ENCODE peak calls at places on chromosomes 3 and 15, in six cellular contexts. One of them, this sample, is unnamed.

GRCh38 chr15:59696332-59696731 is 7.2 kb upstream of the BNIP2 start:
- DNase-seq in ovary: no peak
- DNase-seq in iPS DF 6.9: no peak
- DNase-seq in heart left ventricle: no peak
- DNase-seq in CD4-positive, alpha-beta memory T cell: no peak
- DNase-seq in adrenal gland: no peak
- DNase-seq in this sample: no peak

GRCh38 chr3:12764171-12764776 is 5.2 kb upstream of the TMEM40 start:
- DNase-seq in ovary: no peak
- DNase-seq in iPS DF 6.9: no peak
- DNase-seq in heart left ventricle: no peak
- DNase-seq in CD4-positive, alpha-beta memory T cell: no peak
- DNase-seq in adrenal gland: no peak
- DNase-seq in this sample: no peak

GRCh38 chr15:39874890-39875549 is 45.0 kb downstream of the GPR176 start:
- DNase-seq in ovary: no peak
- DNase-seq in iPS DF 6.9: no peak
- DNase-seq in heart left ventricle: no peak
- DNase-seq in CD4-positive, alpha-beta memory T cell: no peak
- DNase-seq in adrenal gland: peak; percentile 51
- DNase-seq in this sample: peak; percentile 55

GRCh38 chr3:59426851-59427565 is 377.2 kb upstream of the CFAP20DC start:
- DNase-seq in ovary: no peak
- DNase-seq in iPS DF 6.9: no peak
- DNase-seq in heart left ventricle: no peak
- DNase-seq in CD4-positive, alpha-beta memory T cell: no peak
- DNase-seq in adrenal gland: no peak
- DNase-seq in this sample: no peak

GRCh38 chr3:109731639-109732473 is 394.5 kb upstream of the DPPA4 start:
- DNase-seq in ovary: peak; percentile 21
- DNase-seq in iPS DF 6.9: peak; percentile 16
- DNase-seq in heart left ventricle: peak; percentile 20
- DNase-seq in CD4-positive, alpha-beta memory T cell: peak; percentile 66
- DNase-seq in adrenal gland: peak; percentile 62
- DNase-seq in this sample: peak; percentile 63

GRCh38 chr3:18189651-18190050 is 235.5 kb downstream of the SATB1 start:
- DNase-seq in ovary: no peak
- DNase-seq in iPS DF 6.9: no peak
- DNase-seq in heart left ventricle: no peak
- DNase-seq in CD4-positive, alpha-beta memory T cell: no peak
- DNase-seq in adrenal gland: no peak
- DNase-seq in this sample: peak; percentile 34

GRCh38 chr3:126005951-126006350 is 37.0 kb downstream of the ROPN1B start:
- DNase-seq in ovary: no peak
- DNase-seq in iPS DF 6.9: no peak
- DNase-seq in heart left ventricle: no peak
- DNase-seq in CD4-positive, alpha-beta memory T cell: no peak
- DNase-seq in adrenal gland: no peak
- DNase-seq in this sample: no peak

GRCh38 chr3:158458464-158458863 is 112.5 kb upstream of the MLF1 start:
- DNase-seq in ovary: no peak
- DNase-seq in iPS DF 6.9: no peak
- DNase-seq in heart left ventricle: no peak
- DNase-seq in CD4-positive, alpha-beta memory T cell: no peak
- DNase-seq in adrenal gland: no peak
- DNase-seq in this sample: no peak

GRCh38 chr3:52355526-52355925 is 39.4 kb downstream of the DNAH1 start:
- DNase-seq in ovary: no peak
- DNase-seq in iPS DF 6.9: no peak
- DNase-seq in heart left ventricle: no peak
- DNase-seq in CD4-positive, alpha-beta memory T cell: no peak
- DNase-seq in adrenal gland: no peak
- DNase-seq in this sample: no peak

GRCh38 chr3:114308830-114309229 is 15.0 kb downstream of the TIGIT start:
- DNase-seq in ovary: no peak
- DNase-seq in iPS DF 6.9: no peak
- DNase-seq in heart left ventricle: no peak
- DNase-seq in CD4-positive, alpha-beta memory T cell: peak; percentile 73
- DNase-seq in adrenal gland: no peak
- DNase-seq in this sample: no peak

GRCh38 chr3:51686512-51687215 is 15.6 kb downstream of the TEX264 start:
- DNase-seq in ovary: no peak
- DNase-seq in iPS DF 6.9: no peak
- DNase-seq in heart left ventricle: peak; percentile 83
- DNase-seq in CD4-positive, alpha-beta memory T cell: peak; percentile 90
- DNase-seq in adrenal gland: peak; percentile 56
- DNase-seq in this sample: peak; percentile 87

GRCh38 chr15:51621155-51621554 is 1.4 kb downstream of the DMXL2 start:
- DNase-seq in ovary: no peak
- DNase-seq in iPS DF 6.9: no peak
- DNase-seq in heart left ventricle: no peak
- DNase-seq in CD4-positive, alpha-beta memory T cell: no peak
- DNase-seq in adrenal gland: no peak
- DNase-seq in this sample: no peak

GRCh38 chr3:100164730-100165129 is 50.4 kb upstream of the FILIP1L start:
- DNase-seq in ovary: no peak
- DNase-seq in iPS DF 6.9: no peak
- DNase-seq in heart left ventricle: no peak
- DNase-seq in CD4-positive, alpha-beta memory T cell: no peak
- DNase-seq in adrenal gland: no peak
- DNase-seq in this sample: no peak

GRCh38 chr3:60094392-60094947 is 1044.6 kb upstream of the CFAP20DC start:
- DNase-seq in ovary: no peak
- DNase-seq in iPS DF 6.9: no peak
- DNase-seq in heart left ventricle: no peak
- DNase-seq in CD4-positive, alpha-beta memory T cell: no peak
- DNase-seq in adrenal gland: no peak
- DNase-seq in this sample: no peak

GRCh38 chr15:49696441-49696840 is 75.6 kb downstream of the DTWD1 start:
- DNase-seq in ovary: no peak
- DNase-seq in iPS DF 6.9: no peak
- DNase-seq in heart left ventricle: no peak
- DNase-seq in CD4-positive, alpha-beta memory T cell: no peak
- DNase-seq in adrenal gland: no peak
- DNase-seq in this sample: no peak

GRCh38 chr3:153767601-153768558 is 353.3 kb upstream of the ARHGEF26 start:
- DNase-seq in ovary: no peak
- DNase-seq in iPS DF 6.9: no peak
- DNase-seq in heart left ventricle: no peak
- DNase-seq in CD4-positive, alpha-beta memory T cell: no peak
- DNase-seq in adrenal gland: no peak
- DNase-seq in this sample: no peak

GRCh38 chr15:32715276-32715675 is 2.5 kb upstream of the GREM1 start:
- DNase-seq in ovary: no peak
- DNase-seq in iPS DF 6.9: no peak
- DNase-seq in heart left ventricle: no peak
- DNase-seq in CD4-positive, alpha-beta memory T cell: no peak
- DNase-seq in adrenal gland: no peak
- DNase-seq in this sample: no peak

GRCh38 chr3:158563076-158563475 is 7.9 kb upstream of the MLF1 start:
- DNase-seq in ovary: no peak
- DNase-seq in iPS DF 6.9: no peak
- DNase-seq in heart left ventricle: no peak
- DNase-seq in CD4-positive, alpha-beta memory T cell: no peak
- DNase-seq in adrenal gland: no peak
- DNase-seq in this sample: no peak

GRCh38 chr3:146594843-146595482 is 10.2 kb downstream of the PLSCR5 start:
- DNase-seq in ovary: no peak
- DNase-seq in iPS DF 6.9: no peak
- DNase-seq in heart left ventricle: no peak
- DNase-seq in CD4-positive, alpha-beta memory T cell: peak; percentile 2
- DNase-seq in adrenal gland: no peak
- DNase-seq in this sample: no peak

GRCh38 chr3:53046171-53047170 is 598 bp upstream of the SFMBT1 start:
- DNase-seq in ovary: peak; percentile 51
- DNase-seq in iPS DF 6.9: no peak
- DNase-seq in heart left ventricle: peak; percentile 43
- DNase-seq in CD4-positive, alpha-beta memory T cell: peak; percentile 68
- DNase-seq in adrenal gland: peak; percentile 42
- DNase-seq in this sample: no peak

GRCh38 chr3:126571078-126571477 is 12.3 kb upstream of the C3orf22 start:
- DNase-seq in ovary: no peak
- DNase-seq in iPS DF 6.9: no peak
- DNase-seq in heart left ventricle: no peak
- DNase-seq in CD4-positive, alpha-beta memory T cell: no peak
- DNase-seq in adrenal gland: no peak
- DNase-seq in this sample: no peak

GRCh38 chr3:127152676-127153505 is 40.0 kb upstream of the PRR23E start:
- DNase-seq in ovary: no peak
- DNase-seq in iPS DF 6.9: no peak
- DNase-seq in heart left ventricle: no peak
- DNase-seq in CD4-positive, alpha-beta memory T cell: no peak
- DNase-seq in adrenal gland: no peak
- DNase-seq in this sample: no peak

GRCh38 chr3:142484912-142485435 is 37.1 kb upstream of the XRN1 start:
- DNase-seq in ovary: no peak
- DNase-seq in iPS DF 6.9: no peak
- DNase-seq in heart left ventricle: no peak
- DNase-seq in CD4-positive, alpha-beta memory T cell: no peak
- DNase-seq in adrenal gland: no peak
- DNase-seq in this sample: no peak

GRCh38 chr15:96418146-96418545 is 87.6 kb downstream of the NR2F2 start:
- DNase-seq in ovary: no peak
- DNase-seq in iPS DF 6.9: no peak
- DNase-seq in heart left ventricle: no peak
- DNase-seq in CD4-positive, alpha-beta memory T cell: no peak
- DNase-seq in adrenal gland: no peak
- DNase-seq in this sample: no peak

GRCh38 chr3:192259661-192260060 is 467.7 kb downstream of the FGF12 start:
- DNase-seq in ovary: no peak
- DNase-seq in iPS DF 6.9: no peak
- DNase-seq in heart left ventricle: no peak
- DNase-seq in CD4-positive, alpha-beta memory T cell: no peak
- DNase-seq in adrenal gland: no peak
- DNase-seq in this sample: no peak

GRCh38 chr3:125229168-125229567 is 16.6 kb upstream of the SLC12A8 start:
- DNase-seq in ovary: no peak
- DNase-seq in iPS DF 6.9: no peak
- DNase-seq in heart left ventricle: no peak
- DNase-seq in CD4-positive, alpha-beta memory T cell: no peak
- DNase-seq in adrenal gland: no peak
- DNase-seq in this sample: no peak

GRCh38 chr15:81111510-81112375 is 22.3 kb upstream of the CFAP161 start:
- DNase-seq in ovary: no peak
- DNase-seq in iPS DF 6.9: no peak
- DNase-seq in heart left ventricle: no peak
- DNase-seq in CD4-positive, alpha-beta memory T cell: no peak
- DNase-seq in adrenal gland: no peak
- DNase-seq in this sample: no peak

GRCh38 chr15:25268166-25268565 is 170.7 kb downstream of the UBE3A start:
- DNase-seq in ovary: no peak
- DNase-seq in iPS DF 6.9: no peak
- DNase-seq in heart left ventricle: no peak
- DNase-seq in CD4-positive, alpha-beta memory T cell: no peak
- DNase-seq in adrenal gland: no peak
- DNase-seq in this sample: no peak

GRCh38 chr3:62884041-62884870 is 9.0 kb upstream of the CADPS start:
- DNase-seq in ovary: no peak
- DNase-seq in iPS DF 6.9: no peak
- DNase-seq in heart left ventricle: no peak
- DNase-seq in CD4-positive, alpha-beta memory T cell: no peak
- DNase-seq in adrenal gland: no peak
- DNase-seq in this sample: no peak

DNA sequence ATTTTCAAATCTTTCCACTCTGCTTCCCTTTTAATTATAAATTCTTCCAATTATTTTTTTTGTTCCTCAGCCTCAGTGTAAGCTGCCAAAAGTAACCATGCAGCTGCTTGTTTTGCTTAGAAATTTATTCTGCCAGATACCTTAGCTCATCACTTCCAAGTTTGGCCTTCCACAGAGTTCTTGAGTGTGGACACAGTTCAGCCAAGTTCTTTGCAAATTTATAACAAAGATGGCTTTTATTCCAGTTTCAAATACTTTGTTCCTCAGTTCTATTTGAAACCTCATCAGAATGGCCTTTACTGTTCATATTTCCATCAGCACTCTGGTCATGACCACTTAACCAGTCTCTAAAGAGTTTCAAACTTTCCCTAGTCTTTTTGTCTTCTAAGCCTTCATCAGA is 10.3 kb downstream of the RTP1 start:
- DNase-seq in ovary: no peak
- DNase-seq in iPS DF 6.9: no peak
- DNase-seq in heart left ventricle: no peak
- DNase-seq in CD4-positive, alpha-beta memory T cell: no peak
- DNase-seq in adrenal gland: no peak
- DNase-seq in this sample: no peak
- H3K4me1 ChIP-seq in ovary: peaks cover 6% of the 10 kb centered on the region
- H3K4me1 ChIP-seq in iPS DF 6.9: peaks cover 4% of the 10 kb centered on the region
- H3K4me1 ChIP-seq in heart left ventricle: peaks cover 36% of the 10 kb centered on the region
- H3K4me1 ChIP-seq in CD4-positive, alpha-beta memory T cell: no peaks in the 10 kb centered on the region
- H3K4me1 ChIP-seq in adrenal gland: peaks cover 8% of the 10 kb centered on the region
- H3K4me1 ChIP-seq in this sample: no peaks in the 10 kb centered on the region

GRCh38 chr3:44995142-44995770 is 19.2 kb downstream of the EXOSC7 start:
- DNase-seq in ovary: no peak
- DNase-seq in iPS DF 6.9: no peak
- DNase-seq in heart left ventricle: peak; percentile 41
- DNase-seq in CD4-positive, alpha-beta memory T cell: no peak
- DNase-seq in adrenal gland: peak; percentile 74
- DNase-seq in this sample: peak; percentile 78
- H3K36me3 ChIP-seq in ovary: no peaks in the 10 kb centered on the region
- H3K36me3 ChIP-seq in iPS DF 6.9: peaks cover 3% of the 10 kb centered on the region
- H3K36me3 ChIP-seq in heart left ventricle: peaks cover 58% of the 10 kb centered on the region
- H3K36me3 ChIP-seq in CD4-positive, alpha-beta memory T cell: peaks cover 27% of the 10 kb centered on the region
- H3K36me3 ChIP-seq in adrenal gland: peaks cover 38% of the 10 kb centered on the region
- H3K36me3 ChIP-seq in this sample: peaks cover 51% of the 10 kb centered on the region

GRCh38 chr3:133114198-133114597 is 76.0 kb downstream of the TMEM108 start:
- DNase-seq in ovary: no peak
- DNase-seq in iPS DF 6.9: no peak
- DNase-seq in heart left ventricle: no peak
- DNase-seq in CD4-positive, alpha-beta memory T cell: no peak
- DNase-seq in adrenal gland: no peak
- DNase-seq in this sample: no peak

GRCh38 chr3:133113526-133113925 is 75.3 kb downstream of the TMEM108 start:
- DNase-seq in ovary: no peak
- DNase-seq in iPS DF 6.9: no peak
- DNase-seq in heart left ventricle: no peak
- DNase-seq in CD4-positive, alpha-beta memory T cell: no peak
- DNase-seq in adrenal gland: peak; percentile 71
- DNase-seq in this sample: no peak

GRCh38 chr3:133117342-133117741 is 79.2 kb downstream of the TMEM108 start:
- DNase-seq in ovary: no peak
- DNase-seq in iPS DF 6.9: no peak
- DNase-seq in heart left ventricle: no peak
- DNase-seq in CD4-positive, alpha-beta memory T cell: no peak
- DNase-seq in adrenal gland: no peak
- DNase-seq in this sample: no peak

GRCh38 chr3:133112666-133113065 is 74.5 kb downstream of the TMEM108 start:
- DNase-seq in ovary: no peak
- DNase-seq in iPS DF 6.9: no peak
- DNase-seq in heart left ventricle: no peak
- DNase-seq in CD4-positive, alpha-beta memory T cell: no peak
- DNase-seq in adrenal gland: no peak
- DNase-seq in this sample: no peak

GRCh38 chr3:133115178-133115577 is 77.0 kb downstream of the TMEM108 start:
- DNase-seq in ovary: no peak
- DNase-seq in iPS DF 6.9: no peak
- DNase-seq in heart left ventricle: no peak
- DNase-seq in CD4-positive, alpha-beta memory T cell: no peak
- DNase-seq in adrenal gland: no peak
- DNase-seq in this sample: no peak
- H3K27ac ChIP-seq in ovary: no peak overlapping the region
- H3K27ac ChIP-seq in iPS DF 6.9: no peak overlapping the region
- H3K27ac ChIP-seq in heart left ventricle: no peak overlapping the region
- H3K27ac ChIP-seq in CD4-positive, alpha-beta memory T cell: no peak overlapping the region
- H3K27ac ChIP-seq in adrenal gland: peak overlapping the region; percentile 60
- H3K27ac ChIP-seq in this sample: no peak overlapping the region

GRCh38 chr3:169666501-169667379 is 3.2 kb upstream of the MECOM start:
- DNase-seq in ovary: no peak
- DNase-seq in iPS DF 6.9: no peak
- DNase-seq in heart left ventricle: no peak
- DNase-seq in CD4-positive, alpha-beta memory T cell: no peak
- DNase-seq in adrenal gland: no peak
- DNase-seq in this sample: no peak
- H3K4me1 ChIP-seq in ovary: peaks cover 6% of the 10 kb centered on the region
- H3K4me1 ChIP-seq in iPS DF 6.9: peaks cover 2% of the 10 kb centered on the region
- H3K4me1 ChIP-seq in heart left ventricle: peaks cover 14% of the 10 kb centered on the region
- H3K4me1 ChIP-seq in CD4-positive, alpha-beta memory T cell: peaks cover 37% of the 10 kb centered on the region
- H3K4me1 ChIP-seq in adrenal gland: peaks cover 28% of the 10 kb centered on the region
- H3K4me1 ChIP-seq in this sample: no peaks in the 10 kb centered on the region

This sample was measured in SJCRH30.